ENCODE peak calls at places on chromosomes 6 and 20, in ten cellular contexts. One of them, this sample, is unnamed.

GRCh38 chr6:1029196-1029595 is 282.7 kb upstream of the FOXQ1 start:
- DNase-seq in transverse colon: no peak
- DNase-seq in osteoblast: no peak
- DNase-seq in A549: no peak
- DNase-seq in esophagus squamous epithelium: no peak
- DNase-seq in upper lobe of left lung: no peak
- DNase-seq in hepatocyte: no peak
- DNase-seq in type B pancreatic cell: no peak
- DNase-seq in choroid plexus epithelial cell: peak
- DNase-seq in tibial nerve: no peak
- DNase-seq in this sample: no peak

GRCh38 chr6:113733386-113733785 is 123.8 kb upstream of the MARCKS start:
- DNase-seq in transverse colon: no peak
- DNase-seq in osteoblast: peak
- DNase-seq in A549: no peak
- DNase-seq in esophagus squamous epithelium: no peak
- DNase-seq in upper lobe of left lung: no peak
- DNase-seq in hepatocyte: no peak
- DNase-seq in type B pancreatic cell: no peak
- DNase-seq in choroid plexus epithelial cell: no peak
- DNase-seq in tibial nerve: no peak
- DNase-seq in this sample: no peak

GRCh38 chr20:1901704-1902103 is 6.5 kb downstream of the SIRPA start:
- DNase-seq in transverse colon: no peak
- DNase-seq in osteoblast: no peak
- DNase-seq in A549: no peak
- DNase-seq in esophagus squamous epithelium: no peak
- DNase-seq in upper lobe of left lung: no peak
- DNase-seq in hepatocyte: no peak
- DNase-seq in type B pancreatic cell: no peak
- DNase-seq in choroid plexus epithelial cell: no peak
- DNase-seq in tibial nerve: no peak
- DNase-seq in this sample: no peak

GRCh38 chr6:37481793-37482192 is 17.9 kb downstream of the CCDC167 start:
- DNase-seq in transverse colon: no peak
- DNase-seq in osteoblast: no peak
- DNase-seq in A549: no peak
- DNase-seq in esophagus squamous epithelium: no peak
- DNase-seq in upper lobe of left lung: no peak
- DNase-seq in hepatocyte: no peak
- DNase-seq in type B pancreatic cell: no peak
- DNase-seq in choroid plexus epithelial cell: no peak
- DNase-seq in tibial nerve: no peak
- DNase-seq in this sample: no peak

GRCh38 chr20:57212890-57213276 is 53.6 kb downstream of the BMP7 start:
- DNase-seq in transverse colon: no peak
- DNase-seq in osteoblast: peak
- DNase-seq in A549: no peak
- DNase-seq in esophagus squamous epithelium: no peak
- DNase-seq in upper lobe of left lung: no peak
- DNase-seq in hepatocyte: no peak
- DNase-seq in type B pancreatic cell: no peak
- DNase-seq in choroid plexus epithelial cell: no peak
- DNase-seq in tibial nerve: no peak
- DNase-seq in this sample: no peak

GRCh38 chr20:44702776-44703175 is 12.4 kb upstream of the CCN5 start:
- DNase-seq in transverse colon: peak
- DNase-seq in osteoblast: peak
- DNase-seq in A549: no peak
- DNase-seq in esophagus squamous epithelium: peak
- DNase-seq in upper lobe of left lung: peak
- DNase-seq in hepatocyte: peak
- DNase-seq in type B pancreatic cell: no peak
- DNase-seq in choroid plexus epithelial cell: peak
- DNase-seq in tibial nerve: peak
- DNase-seq in this sample: no peak

GRCh38 chr6:168206681-168207274 is 112.8 kb downstream of the DACT2 start:
- DNase-seq in transverse colon: no peak
- DNase-seq in osteoblast: no peak
- DNase-seq in A549: no peak
- DNase-seq in esophagus squamous epithelium: no peak
- DNase-seq in upper lobe of left lung: no peak
- DNase-seq in hepatocyte: no peak
- DNase-seq in type B pancreatic cell: no peak
- DNase-seq in choroid plexus epithelial cell: no peak
- DNase-seq in tibial nerve: no peak
- DNase-seq in this sample: no peak

GRCh38 chr6:35602133-35602946 is 86.4 kb downstream of the FKBP5 start:
- DNase-seq in transverse colon: no peak
- DNase-seq in osteoblast: no peak
- DNase-seq in A549: no peak
- DNase-seq in esophagus squamous epithelium: no peak
- DNase-seq in upper lobe of left lung: no peak
- DNase-seq in hepatocyte: peak
- DNase-seq in type B pancreatic cell: no peak
- DNase-seq in choroid plexus epithelial cell: peak
- DNase-seq in tibial nerve: no peak
- DNase-seq in this sample: no peak

GRCh38 chr6:150377211-150377781 is 8.5 kb downstream of the IYD start:
- DNase-seq in transverse colon: no peak
- DNase-seq in osteoblast: no peak
- DNase-seq in A549: no peak
- DNase-seq in esophagus squamous epithelium: no peak
- DNase-seq in upper lobe of left lung: peak
- DNase-seq in hepatocyte: no peak
- DNase-seq in type B pancreatic cell: no peak
- DNase-seq in choroid plexus epithelial cell: peak
- DNase-seq in tibial nerve: no peak
- DNase-seq in this sample: no peak

GRCh38 chr20:10177326-10177725 is 41.3 kb upstream of the SNAP25 start:
- DNase-seq in transverse colon: no peak
- DNase-seq in osteoblast: no peak
- DNase-seq in A549: no peak
- DNase-seq in esophagus squamous epithelium: no peak
- DNase-seq in upper lobe of left lung: no peak
- DNase-seq in hepatocyte: no peak
- DNase-seq in type B pancreatic cell: no peak
- DNase-seq in choroid plexus epithelial cell: no peak
- DNase-seq in tibial nerve: no peak
- DNase-seq in this sample: no peak

GRCh38 chr6:37675606-37676005 is 22.1 kb downstream of the MDGA1 start:
- DNase-seq in transverse colon: no peak
- DNase-seq in osteoblast: peak
- DNase-seq in A549: no peak
- DNase-seq in esophagus squamous epithelium: no peak
- DNase-seq in upper lobe of left lung: no peak
- DNase-seq in hepatocyte: no peak
- DNase-seq in type B pancreatic cell: no peak
- DNase-seq in choroid plexus epithelial cell: no peak
- DNase-seq in tibial nerve: no peak
- DNase-seq in this sample: no peak

GRCh38 chr6:157322792-157323113 is 566 bp downstream of the TMEM242 start:
- DNase-seq in transverse colon: no peak
- DNase-seq in osteoblast: no peak
- DNase-seq in A549: no peak
- DNase-seq in esophagus squamous epithelium: no peak
- DNase-seq in upper lobe of left lung: no peak
- DNase-seq in hepatocyte: no peak
- DNase-seq in type B pancreatic cell: no peak
- DNase-seq in choroid plexus epithelial cell: no peak
- DNase-seq in tibial nerve: no peak
- DNase-seq in this sample: no peak

GRCh38 chr6:170032706-170033309 is 258.1 kb downstream of the DLL1 start:
- DNase-seq in transverse colon: no peak
- DNase-seq in osteoblast: no peak
- DNase-seq in A549: no peak
- DNase-seq in esophagus squamous epithelium: no peak
- DNase-seq in upper lobe of left lung: peak
- DNase-seq in hepatocyte: no peak
- DNase-seq in type B pancreatic cell: peak
- DNase-seq in choroid plexus epithelial cell: no peak
- DNase-seq in tibial nerve: no peak
- DNase-seq in this sample: no peak

GRCh38 chr6:123668063-123668462 is 31.3 kb upstream of the TRDN start:
- DNase-seq in transverse colon: no peak
- DNase-seq in osteoblast: no peak
- DNase-seq in A549: no peak
- DNase-seq in esophagus squamous epithelium: no peak
- DNase-seq in upper lobe of left lung: no peak
- DNase-seq in hepatocyte: no peak
- DNase-seq in type B pancreatic cell: no peak
- DNase-seq in choroid plexus epithelial cell: no peak
- DNase-seq in tibial nerve: no peak
- DNase-seq in this sample: no peak

GRCh38 chr6:52779237-52779636 is 16.0 kb upstream of the GSTA2 start:
- DNase-seq in transverse colon: no peak
- DNase-seq in osteoblast: no peak
- DNase-seq in A549: no peak
- DNase-seq in esophagus squamous epithelium: no peak
- DNase-seq in upper lobe of left lung: no peak
- DNase-seq in hepatocyte: no peak
- DNase-seq in type B pancreatic cell: no peak
- DNase-seq in choroid plexus epithelial cell: no peak
- DNase-seq in tibial nerve: no peak
- DNase-seq in this sample: no peak
- TF ChIP-seq CTCF in transverse colon: no peak
- TF ChIP-seq CTCF in osteoblast: no peak
- TF ChIP-seq CTCF in A549: no peak
- TF ChIP-seq CTCF in esophagus squamous epithelium: no peak
- TF ChIP-seq CTCF in upper lobe of left lung: no peak
- TF ChIP-seq CTCF in hepatocyte: no peak
- TF ChIP-seq CTCF in type B pancreatic cell: no peak
- TF ChIP-seq CTCF in choroid plexus epithelial cell: no peak
- TF ChIP-seq CTCF in tibial nerve: no peak
- TF ChIP-seq CTCF in this sample: no peak

GRCh38 chr20:22623211-22623610 is 38.8 kb upstream of the FOXA2 start:
- DNase-seq in transverse colon: no peak
- DNase-seq in osteoblast: no peak
- DNase-seq in A549: no peak
- DNase-seq in esophagus squamous epithelium: no peak
- DNase-seq in upper lobe of left lung: no peak
- DNase-seq in hepatocyte: no peak
- DNase-seq in type B pancreatic cell: no peak
- DNase-seq in choroid plexus epithelial cell: peak
- DNase-seq in tibial nerve: no peak
- DNase-seq in this sample: no peak
- TF ChIP-seq CTCF in transverse colon: no peak
- TF ChIP-seq CTCF in osteoblast: no peak
- TF ChIP-seq CTCF in A549: no peak
- TF ChIP-seq CTCF in esophagus squamous epithelium: no peak
- TF ChIP-seq CTCF in upper lobe of left lung: no peak
- TF ChIP-seq CTCF in hepatocyte: no peak
- TF ChIP-seq CTCF in type B pancreatic cell: no peak
- TF ChIP-seq CTCF in choroid plexus epithelial cell: no peak
- TF ChIP-seq CTCF in tibial nerve: no peak
- TF ChIP-seq CTCF in this sample: no peak

DNA sequence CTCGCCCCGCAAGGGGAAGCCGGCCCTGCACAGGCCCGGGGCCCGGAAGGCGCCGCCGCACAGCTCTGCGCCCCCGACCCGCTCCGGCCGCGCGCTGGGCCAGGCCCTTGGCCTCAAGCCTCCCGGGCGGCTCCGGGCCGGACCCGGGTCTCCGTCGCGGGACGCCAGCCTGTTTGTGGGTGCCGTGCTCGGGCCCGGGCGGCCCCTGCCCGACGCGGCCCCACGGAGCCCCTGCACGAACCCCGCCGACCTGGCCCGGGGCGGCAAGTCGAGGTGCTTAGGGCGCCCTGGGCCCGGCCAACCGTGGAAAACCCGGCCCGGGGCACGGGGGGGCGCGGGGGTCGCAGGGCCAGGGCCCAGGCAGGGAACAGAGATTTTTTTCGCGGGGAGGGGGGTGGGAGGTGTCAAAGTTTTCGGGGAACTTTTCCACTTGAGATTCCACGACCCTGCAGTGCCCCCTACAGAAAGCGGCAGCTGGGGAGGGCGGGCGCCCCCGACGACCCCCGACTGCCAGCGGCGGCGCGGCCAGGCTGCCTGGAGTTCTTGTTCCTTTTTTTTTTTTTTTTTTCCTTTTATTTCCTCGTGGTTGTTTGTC is 805 bp upstream of the STX16 start:
- DNase-seq in transverse colon: no peak
- DNase-seq in osteoblast: peak
- DNase-seq in A549: no peak
- DNase-seq in esophagus squamous epithelium: no peak
- DNase-seq in upper lobe of left lung: peak
- DNase-seq in hepatocyte: peak
- DNase-seq in type B pancreatic cell: no peak
- DNase-seq in choroid plexus epithelial cell: no peak
- DNase-seq in tibial nerve: no peak
- DNase-seq in this sample: no peak
- TF ChIP-seq CTCF in transverse colon: no peak
- TF ChIP-seq CTCF in osteoblast: no peak
- TF ChIP-seq CTCF in A549: peak
- TF ChIP-seq CTCF in esophagus squamous epithelium: no peak
- TF ChIP-seq CTCF in upper lobe of left lung: no peak
- TF ChIP-seq CTCF in hepatocyte: no peak
- TF ChIP-seq CTCF in type B pancreatic cell: no peak
- TF ChIP-seq CTCF in choroid plexus epithelial cell: no peak
- TF ChIP-seq CTCF in tibial nerve: no peak
- TF ChIP-seq CTCF in this sample: no peak

GRCh38 chr6:154969796-154970195 is 25.3 kb upstream of the TIAM2 start:
- DNase-seq in transverse colon: no peak
- DNase-seq in osteoblast: no peak
- DNase-seq in A549: no peak
- DNase-seq in esophagus squamous epithelium: no peak
- DNase-seq in upper lobe of left lung: no peak
- DNase-seq in hepatocyte: no peak
- DNase-seq in type B pancreatic cell: no peak
- DNase-seq in choroid plexus epithelial cell: peak
- DNase-seq in tibial nerve: no peak
- DNase-seq in this sample: no peak

GRCh38 chr6:154980273-154981070 is 14.6 kb upstream of the TIAM2 start:
- DNase-seq in transverse colon: no peak
- DNase-seq in osteoblast: no peak
- DNase-seq in A549: no peak
- DNase-seq in esophagus squamous epithelium: no peak
- DNase-seq in upper lobe of left lung: no peak
- DNase-seq in hepatocyte: no peak
- DNase-seq in type B pancreatic cell: no peak
- DNase-seq in choroid plexus epithelial cell: no peak
- DNase-seq in tibial nerve: no peak
- DNase-seq in this sample: no peak

DNA sequence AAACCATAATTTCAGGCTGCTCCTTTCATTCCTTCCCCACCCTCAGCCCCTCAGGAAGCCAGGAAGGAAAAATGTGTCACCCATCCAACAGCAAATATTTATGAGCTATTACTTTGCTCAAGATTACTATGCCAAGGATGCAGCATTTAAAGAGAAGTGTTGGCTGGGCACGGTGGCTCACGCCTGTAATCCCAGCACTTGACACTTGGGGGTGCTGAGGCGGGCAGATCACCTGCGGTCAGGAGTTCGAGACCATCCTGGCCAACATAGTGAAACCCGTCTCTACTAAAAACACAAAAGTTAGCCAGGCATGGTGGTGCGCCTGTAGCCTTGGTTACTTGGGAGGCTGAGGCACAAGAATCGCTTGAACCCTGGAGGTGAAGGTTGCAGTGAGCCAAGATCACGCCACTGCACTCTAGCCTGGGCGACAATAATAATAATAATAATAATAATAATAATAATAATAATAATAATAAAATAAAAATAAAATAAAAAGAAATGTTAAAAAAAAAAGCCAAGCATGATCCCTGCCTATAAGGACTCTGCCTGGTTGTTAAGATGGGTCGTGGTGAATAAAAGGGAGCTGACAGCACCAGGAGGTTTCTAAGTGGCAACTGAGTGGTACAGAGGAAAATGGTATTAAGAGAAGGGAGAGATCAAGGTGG is 20.5 kb upstream of the TIAM2 start:
- DNase-seq in transverse colon: no peak
- DNase-seq in osteoblast: no peak
- DNase-seq in A549: no peak
- DNase-seq in esophagus squamous epithelium: no peak
- DNase-seq in upper lobe of left lung: no peak
- DNase-seq in hepatocyte: no peak
- DNase-seq in type B pancreatic cell: no peak
- DNase-seq in choroid plexus epithelial cell: no peak
- DNase-seq in tibial nerve: no peak
- DNase-seq in this sample: no peak
- TF ChIP-seq CTCF in transverse colon: no peak
- TF ChIP-seq CTCF in osteoblast: no peak
- TF ChIP-seq CTCF in A549: no peak
- TF ChIP-seq CTCF in esophagus squamous epithelium: no peak
- TF ChIP-seq CTCF in upper lobe of left lung: no peak
- TF ChIP-seq CTCF in hepatocyte: no peak
- TF ChIP-seq CTCF in type B pancreatic cell: peak
- TF ChIP-seq CTCF in choroid plexus epithelial cell: peak
- TF ChIP-seq CTCF in tibial nerve: no peak
- TF ChIP-seq CTCF in this sample: peak